ENCODE peak calls at places on chromosomes 13 and 19, in five cellular contexts. J, Q, S, I and Y are unnamed samples.

GRCh38 chr13:40996433-40997095 is 22.6 kb downstream of the ELF1 start:
- DNase-seq in S (no peak), J (no peak), Q (no peak), I (no peak), Y (no peak)

GRCh38 chr13:74886496-74886895 is 595.5 kb downstream of the TBC1D4 start:
- DNase-seq in J (no peak), Q (peak), I (no peak), S (no peak), Y (no peak)

GRCh38 chr19:46204008-46204407 is 25.5 kb upstream of the IGFL1 start:
- DNase-seq in I (no peak), J (no peak), Q (no peak), S (no peak), Y (no peak)

GRCh38 chr19:45402469-45403070 is 2.3 kb downstream of the PPP1R13L start:
- DNase-seq in Q (peak), I (peak), S (peak), J (peak), Y (no peak)

GRCh38 chr13:43880451-43880850 is 747 bp downstream of the LACC1 start:
- DNase-seq in S (no peak), J (no peak), I (no peak), Q (no peak), Y (no peak)

GRCh38 chr13:43558942-43559341 is 227.8 kb downstream of the ENOX1 start:
- DNase-seq in J (no peak), Q (no peak), S (no peak), I (no peak), Y (no peak)

GRCh38 chr13:81406022-81406421 is 1065.1 kb upstream of the SPRY2 start:
- DNase-seq in J (no peak), I (no peak), Q (no peak), S (no peak), Y (no peak)

GRCh38 chr13:73428706-73429105 is 369.9 kb downstream of the KLF5 start:
- DNase-seq in J (no peak), I (no peak), S (no peak), Q (no peak), Y (no peak)

GRCh38 chr19:10686193-10686592 is 15.0 kb upstream of the QTRT1 start:
- DNase-seq in I (no peak), Q (no peak), J (no peak), S (no peak), Y (no peak)

GRCh38 chr19:54684537-54684936 is 21.8 kb downstream of the LILRB4 start:
- DNase-seq in S (no peak), J (no peak), I (no peak), Q (peak), Y (no peak)

GRCh38 chr19:12665281-12665573 is 1.3 kb downstream of the MAN2B1 start:
- DNase-seq in J (no peak), S (no peak), I (no peak), Q (no peak), Y (no peak)

GRCh38 chr13:112078879-112079526 is 12.1 kb downstream of the SOX1 start:
- DNase-seq in S (no peak), Q (no peak), I (no peak), J (no peak), Y (no peak)

GRCh38 chr19:45406957-45407375 is 522 bp downstream of the POLR1G start:
- DNase-seq in Q (no peak), I (no peak), S (no peak), J (no peak), Y (no peak)

GRCh38 chr13:71867101-71867814 is at the start of gene DACH1:
- DNase-seq in I (no peak), Q (peak), S (no peak), J (peak), Y (peak)

GRCh38 chr19:47310819-47311218 is 1.2 kb downstream of the C5AR1 start:
- DNase-seq in I (no peak), S (no peak), J (no peak), Q (peak), Y (no peak)

GRCh38 chr13:94009696-94010095 is 469.8 kb downstream of the DCT start:
- DNase-seq in I (no peak), J (no peak), S (no peak), Q (peak), Y (no peak)

GRCh38 chr19:4495471-4495870 is 22.8 kb downstream of the PLIN4 start:
- DNase-seq in Q (no peak), J (no peak), I (peak), S (no peak), Y (no peak)
- TF ChIP-seq CTCF in Q (no peak), J (no peak), I (no peak), S (no peak), Y (peak)

DNA sequence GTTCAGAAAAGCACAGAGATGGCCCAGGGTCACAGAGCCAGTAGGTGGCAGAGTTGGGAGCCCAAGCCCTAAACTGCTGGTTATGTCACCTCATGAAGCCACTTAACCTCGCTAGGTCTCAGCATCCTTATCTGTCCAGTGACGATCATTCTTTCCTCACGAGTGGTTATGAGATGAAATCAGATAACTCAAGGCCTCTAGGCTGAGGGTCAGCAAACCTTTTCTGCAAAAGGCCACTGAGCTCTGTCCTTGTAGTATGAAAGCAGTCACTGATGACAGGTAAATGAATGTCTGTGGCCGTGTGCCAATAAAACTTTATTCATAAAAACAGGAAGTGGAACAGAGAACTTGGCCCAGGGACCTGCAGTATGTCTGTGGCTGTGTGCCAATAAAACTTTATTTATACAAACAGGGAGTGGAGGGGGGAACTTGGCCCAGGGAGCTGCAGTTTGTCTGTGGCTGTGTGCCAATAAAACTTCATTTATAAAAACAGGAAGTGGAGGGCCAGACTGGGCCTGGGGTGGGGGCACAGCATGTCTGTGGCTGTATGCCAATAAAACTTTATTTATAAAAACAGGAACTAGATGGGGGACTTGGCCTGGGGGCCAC is 71.2 kb downstream of the GNG7 start:
- DNase-seq in J (no peak), I (no peak), S (no peak), Q (no peak), Y (no peak)
- TF ChIP-seq CTCF in J (no peak), I (no peak), S (no peak), Q (no peak), Y (no peak)

GRCh38 chr19:2607712-2608601 is 94.5 kb downstream of the GNG7 start:
- DNase-seq in J (no peak), S (peak), I (peak), Q (no peak), Y (no peak)

GRCh38 chr19:2600914-2601870 is 101.3 kb downstream of the GNG7 start:
- DNase-seq in Q (no peak), S (no peak), J (no peak), I (no peak), Y (no peak)

GRCh38 chr19:2603320-2603719 is 99.2 kb downstream of the GNG7 start:
- DNase-seq in Q (peak), J (no peak), I (peak), S (peak), Y (no peak)

GRCh38 chr19:2604747-2605329 is 97.7 kb downstream of the GNG7 start:
- DNase-seq in S (no peak), I (no peak), Q (no peak), J (no peak), Y (no peak)

GRCh38 chr19:2602391-2603181 is 99.9 kb downstream of the GNG7 start:
- DNase-seq in S (peak), Q (peak), I (peak), J (peak), Y (peak)
- TF ChIP-seq CTCF in S (no peak), Q (no peak), I (no peak), J (no peak), Y (no peak)

GRCh38 chr19:29672319-29672932 is 7.2 kb downstream of the PLEKHF1 start:
- DNase-seq in Q (no peak), J (no peak), S (peak), I (no peak), Y (no peak)

GRCh38 chr19:29673451-29674371 is 8.4 kb downstream of the PLEKHF1 start:
- DNase-seq in I (peak), S (peak), Q (no peak), J (no peak), Y (no peak)

GRCh38 chr19:29672933-29673336 is 7.7 kb downstream of the PLEKHF1 start:
- DNase-seq in J (no peak), I (no peak), Q (no peak), S (peak), Y (no peak)

GRCh38 chr19:29670255-29670654 is 5.0 kb downstream of the PLEKHF1 start:
- DNase-seq in J (no peak), I (no peak), Q (no peak), S (no peak), Y (no peak)

DNA sequence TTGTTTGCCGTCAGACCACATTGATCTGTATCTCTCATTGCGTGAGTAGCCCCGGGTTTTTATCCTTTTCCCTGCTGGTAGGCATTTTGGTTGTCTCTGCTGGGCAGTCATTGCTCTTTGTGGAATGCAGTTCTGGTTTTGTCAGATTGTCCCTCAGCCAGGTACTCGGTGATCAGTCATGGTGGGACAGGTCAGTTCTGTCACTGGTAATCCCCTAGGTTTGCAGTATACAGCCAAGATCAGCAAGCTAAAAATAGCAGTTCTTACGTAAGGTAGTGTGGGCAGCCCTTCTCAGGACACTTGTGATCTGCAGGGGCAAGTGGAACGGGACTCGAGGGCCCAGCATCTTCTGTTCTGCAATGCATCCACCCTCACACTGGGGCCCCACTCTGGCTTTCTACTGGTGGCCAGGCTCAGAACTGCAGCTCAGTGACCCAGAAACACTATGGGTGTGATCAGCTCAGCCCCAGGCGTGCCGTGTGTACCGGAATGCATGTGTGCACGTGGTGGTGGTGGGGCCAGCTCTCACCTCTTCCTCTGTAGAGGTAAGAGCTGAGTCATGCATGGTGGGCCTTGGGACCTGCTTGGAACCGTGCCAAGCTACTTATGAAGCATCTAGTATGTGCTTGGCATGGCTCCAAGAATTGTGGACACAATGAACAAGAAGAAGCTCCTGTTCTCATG is 6.3 kb downstream of the PLEKHF1 start:
- DNase-seq in I (no peak), S (peak), Q (no peak), J (peak), Y (no peak)
- TF ChIP-seq CTCF in I (peak), S (no peak), Q (peak), J (no peak), Y (peak)

GRCh38 chr19:3157096-3157845 is 21.3 kb upstream of the S1PR4 start:
- DNase-seq in J (no peak), Q (no peak), I (no peak), S (no peak), Y (no peak)
- TF ChIP-seq CTCF in J (no peak), Q (no peak), I (no peak), S (no peak), Y (no peak)

DNA sequence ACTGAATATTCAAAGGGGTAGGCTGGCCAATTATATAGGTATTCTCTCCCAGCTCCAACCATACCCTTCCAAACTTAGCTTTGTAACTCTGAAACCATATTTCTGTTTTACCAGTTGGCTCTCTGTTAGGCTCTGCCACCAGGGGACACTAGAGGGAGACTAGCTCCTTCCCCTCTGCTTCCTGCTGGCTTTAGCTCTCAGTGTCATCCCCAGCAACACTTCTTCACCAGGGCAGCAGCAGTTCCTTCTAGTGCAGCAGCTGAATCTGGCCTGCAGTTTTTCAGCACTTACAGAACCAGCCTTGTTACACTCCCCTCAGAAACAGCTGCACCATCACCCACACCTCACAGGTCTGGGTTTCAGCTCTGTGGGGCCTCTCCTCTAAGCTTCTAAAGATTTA is 51.0 kb upstream of the DOCK9 start:
- DNase-seq in J (no peak), S (no peak), I (no peak), Q (no peak), Y (no peak)
- TF ChIP-seq CTCF in J (no peak), S (no peak), I (no peak), Q (peak), Y (no peak)

DNA sequence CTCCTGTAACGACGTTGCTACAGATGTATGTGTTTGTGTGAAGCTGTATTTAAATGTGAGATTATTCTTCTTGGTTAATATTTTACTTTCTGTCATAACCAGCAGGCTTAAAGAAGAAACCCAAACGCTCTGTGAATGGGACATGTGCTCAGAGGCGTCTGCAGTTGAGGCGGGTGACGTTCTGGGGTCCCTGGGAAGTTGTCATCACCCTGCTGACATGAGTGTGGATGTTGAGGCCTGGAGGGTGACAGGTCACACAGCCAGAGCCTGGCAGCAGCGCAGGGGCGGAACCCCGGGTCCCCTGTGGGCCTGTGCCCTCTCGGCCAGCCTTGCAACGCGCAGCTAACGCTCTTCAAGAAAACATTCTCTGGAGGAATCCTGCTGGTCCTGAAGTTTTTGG is 16.6 kb downstream of the RASA3 start:
- DNase-seq in J (no peak), I (peak), Q (no peak), S (peak), Y (no peak)
- TF ChIP-seq CTCF in J (no peak), I (no peak), Q (no peak), S (no peak), Y (no peak)

GRCh38 chr13:50080158-50080855 is 65.1 kb downstream of the KCNRG start:
- DNase-seq in Q (peak), S (peak), I (no peak), J (peak), Y (no peak)

GRCh38 chr13:50080856-50081105 is 65.5 kb downstream of the KCNRG start:
- DNase-seq in Q (peak), J (no peak), I (no peak), S (no peak), Y (no peak)

GRCh38 chr13:50081106-50081898 is 66.1 kb downstream of the KCNRG start:
- DNase-seq in S (peak), Q (no peak), J (peak), I (peak), Y (no peak)

GRCh38 chr13:50079278-50080157 is 64.3 kb downstream of the KCNRG start:
- DNase-seq in Q (peak), J (no peak), S (no peak), I (no peak), Y (no peak)

GRCh38 chr13:50078512-50079277 is 63.5 kb downstream of the KCNRG start:
- DNase-seq in I (no peak), S (no peak), J (no peak), Q (no peak), Y (no peak)
- TF ChIP-seq CTCF in I (no peak), S (no peak), J (no peak), Q (no peak), Y (no peak)